ENCODE peak calls at places on chromosome 10, in seven cellular contexts. One of them, this sample, is unnamed.
A peak's percentile ranks its signal among the peaks of the same experiment; 100 is the strongest.

GRCh38 chr10:48309711-48310226 is 3.3 kb downstream of the MAPK8 start:
- DNase-seq in CD8-positive, alpha-beta T cell: no peak
- DNase-seq in lower lobe of right lung: no peak
- DNase-seq in dorsolateral prefrontal cortex: no peak
- DNase-seq in A549: peak; percentile 24
- DNase-seq in heart left ventricle: no peak
- DNase-seq in testis: no peak
- DNase-seq in this sample: no peak

GRCh38 chr10:70652761-70653657 is 19.3 kb upstream of the ADAMTS14 start:
- DNase-seq in testis: peak; percentile 59
- DNase-seq in A549: no peak
- DNase-seq in lower lobe of right lung: no peak
- DNase-seq in CD8-positive, alpha-beta T cell: no peak
- DNase-seq in heart left ventricle: peak; percentile 82
- DNase-seq in dorsolateral prefrontal cortex: no peak
- DNase-seq in this sample: no peak

GRCh38 chr10:103049237-103049636 is 131.1 kb downstream of the CNNM2 start:
- DNase-seq in testis: no peak
- DNase-seq in CD8-positive, alpha-beta T cell: no peak
- DNase-seq in A549: no peak
- DNase-seq in heart left ventricle: no peak
- DNase-seq in lower lobe of right lung: no peak
- DNase-seq in dorsolateral prefrontal cortex: no peak
- DNase-seq in this sample: no peak

GRCh38 chr10:127990846-127991542 is 84.1 kb downstream of the PTPRE start:
- DNase-seq in CD8-positive, alpha-beta T cell: no peak
- DNase-seq in testis: no peak
- DNase-seq in lower lobe of right lung: no peak
- DNase-seq in A549: peak; percentile 35
- DNase-seq in dorsolateral prefrontal cortex: no peak
- DNase-seq in heart left ventricle: no peak
- DNase-seq in this sample: no peak

GRCh38 chr10:132722391-132722790 is 63.6 kb downstream of the NKX6-2 start:
- DNase-seq in heart left ventricle: no peak
- DNase-seq in lower lobe of right lung: no peak
- DNase-seq in CD8-positive, alpha-beta T cell: no peak
- DNase-seq in A549: no peak
- DNase-seq in dorsolateral prefrontal cortex: no peak
- DNase-seq in testis: no peak
- DNase-seq in this sample: no peak

GRCh38 chr10:47282005-47282656 is 17.9 kb upstream of the GDF10 start:
- DNase-seq in CD8-positive, alpha-beta T cell: no peak
- DNase-seq in lower lobe of right lung: no peak
- DNase-seq in A549: no peak
- DNase-seq in testis: no peak
- DNase-seq in dorsolateral prefrontal cortex: no peak
- DNase-seq in heart left ventricle: no peak
- DNase-seq in this sample: no peak

GRCh38 chr10:125097409-125098070 is 62.8 kb downstream of the CTBP2 start:
- DNase-seq in CD8-positive, alpha-beta T cell: no peak
- DNase-seq in testis: no peak
- DNase-seq in A549: no peak
- DNase-seq in dorsolateral prefrontal cortex: no peak
- DNase-seq in heart left ventricle: no peak
- DNase-seq in lower lobe of right lung: no peak
- DNase-seq in this sample: no peak

GRCh38 chr10:126458453-126458852 is 70.2 kb upstream of the ADAM12 start:
- DNase-seq in CD8-positive, alpha-beta T cell: no peak
- DNase-seq in A549: no peak
- DNase-seq in dorsolateral prefrontal cortex: no peak
- DNase-seq in testis: no peak
- DNase-seq in lower lobe of right lung: no peak
- DNase-seq in heart left ventricle: no peak
- DNase-seq in this sample: no peak

GRCh38 chr10:77320852-77321496 is 316.6 kb downstream of the KCNMA1 start:
- DNase-seq in lower lobe of right lung: no peak
- DNase-seq in heart left ventricle: no peak
- DNase-seq in CD8-positive, alpha-beta T cell: no peak
- DNase-seq in testis: no peak
- DNase-seq in A549: no peak
- DNase-seq in dorsolateral prefrontal cortex: no peak
- DNase-seq in this sample: no peak

GRCh38 chr10:61633665-61634064 is 29.1 kb upstream of the CABCOCO1 start:
- DNase-seq in A549: no peak
- DNase-seq in testis: no peak
- DNase-seq in CD8-positive, alpha-beta T cell: no peak
- DNase-seq in lower lobe of right lung: no peak
- DNase-seq in dorsolateral prefrontal cortex: no peak
- DNase-seq in heart left ventricle: no peak
- DNase-seq in this sample: no peak

GRCh38 chr10:48463318-48464003 is 141.4 kb downstream of the ARHGAP22 start:
- DNase-seq in dorsolateral prefrontal cortex: no peak
- DNase-seq in lower lobe of right lung: no peak
- DNase-seq in heart left ventricle: peak; percentile 18
- DNase-seq in CD8-positive, alpha-beta T cell: no peak
- DNase-seq in A549: no peak
- DNase-seq in testis: peak; percentile 86
- DNase-seq in this sample: no peak

GRCh38 chr10:72244573-72245038 is 28.5 kb upstream of the ASCC1 start:
- DNase-seq in lower lobe of right lung: no peak
- DNase-seq in CD8-positive, alpha-beta T cell: no peak
- DNase-seq in dorsolateral prefrontal cortex: no peak
- DNase-seq in testis: no peak
- DNase-seq in A549: peak; percentile 33
- DNase-seq in heart left ventricle: no peak
- DNase-seq in this sample: no peak

GRCh38 chr10:72250666-72251065 is 23.1 kb upstream of the DDIT4 start:
- DNase-seq in CD8-positive, alpha-beta T cell: no peak
- DNase-seq in A549: no peak
- DNase-seq in heart left ventricle: peak; percentile 51
- DNase-seq in lower lobe of right lung: no peak
- DNase-seq in dorsolateral prefrontal cortex: no peak
- DNase-seq in testis: peak; percentile 76
- DNase-seq in this sample: peak; percentile 38

GRCh38 chr10:72245949-72246525 is 27.7 kb upstream of the DDIT4 start:
- DNase-seq in A549: no peak
- DNase-seq in heart left ventricle: no peak
- DNase-seq in lower lobe of right lung: no peak
- DNase-seq in CD8-positive, alpha-beta T cell: no peak
- DNase-seq in testis: no peak
- DNase-seq in dorsolateral prefrontal cortex: no peak
- DNase-seq in this sample: no peak

GRCh38 chr10:72251635-72252034 is 22.1 kb upstream of the DDIT4 start:
- DNase-seq in lower lobe of right lung: no peak
- DNase-seq in dorsolateral prefrontal cortex: no peak
- DNase-seq in heart left ventricle: no peak
- DNase-seq in testis: no peak
- DNase-seq in CD8-positive, alpha-beta T cell: no peak
- DNase-seq in A549: no peak
- DNase-seq in this sample: no peak

DNA sequence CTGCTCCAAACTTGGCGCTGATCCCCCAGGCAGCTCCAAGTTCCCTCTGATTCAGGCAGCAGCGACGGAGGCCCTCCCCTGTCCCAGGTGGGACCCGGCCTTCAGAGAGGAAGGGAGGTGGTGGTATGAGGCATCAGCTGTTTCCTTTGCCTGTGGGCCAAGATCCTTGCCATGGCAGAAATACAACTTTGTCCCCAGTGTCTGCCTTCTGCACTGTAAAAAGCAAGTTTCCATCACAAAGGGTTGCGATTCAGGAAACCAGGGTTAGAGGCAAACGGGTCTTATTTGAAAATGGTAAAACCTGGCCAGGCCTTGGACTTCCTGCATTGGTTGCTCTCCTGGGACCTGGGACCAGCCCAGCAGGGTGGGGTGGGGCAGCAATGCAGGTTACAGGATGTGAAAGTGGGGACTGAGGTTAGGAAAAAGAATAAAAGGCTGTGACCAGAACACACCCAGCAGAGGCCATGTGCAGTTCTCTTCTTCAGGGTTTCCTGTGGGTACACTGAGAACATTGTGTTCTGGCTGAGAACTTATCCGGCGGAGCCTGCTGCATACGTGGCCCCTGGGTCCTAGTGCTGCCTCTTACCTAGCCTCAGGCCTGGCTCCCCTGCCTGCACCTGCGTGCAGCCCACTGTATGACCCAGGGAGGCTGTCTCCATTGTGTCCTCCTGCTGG is 25.1 kb upstream of the DDIT4 start:
- DNase-seq in dorsolateral prefrontal cortex: peak; percentile 78
- DNase-seq in lower lobe of right lung: peak; percentile 87
- DNase-seq in heart left ventricle: peak; percentile 88
- DNase-seq in testis: peak; percentile 96
- DNase-seq in A549: no peak
- DNase-seq in CD8-positive, alpha-beta T cell: peak; percentile 61
- DNase-seq in this sample: peak; percentile 90
- H3K4me3 ChIP-seq in dorsolateral prefrontal cortex: peak overlapping the region; percentile 23
- H3K4me3 ChIP-seq in lower lobe of right lung: peak overlapping the region; percentile 25
- H3K4me3 ChIP-seq in heart left ventricle: peak overlapping the region; percentile 20
- H3K4me3 ChIP-seq in testis: no peak overlapping the region
- H3K4me3 ChIP-seq in A549: peak overlapping the region; percentile 9
- H3K4me3 ChIP-seq in CD8-positive, alpha-beta T cell: peak overlapping the region; percentile 28
- H3K4me3 ChIP-seq in this sample: no peak overlapping the region

GRCh38 chr10:50384238-50384637 is 132.9 kb upstream of the ASAH2 start:
- DNase-seq in CD8-positive, alpha-beta T cell: no peak
- DNase-seq in A549: no peak
- DNase-seq in testis: no peak
- DNase-seq in dorsolateral prefrontal cortex: no peak
- DNase-seq in heart left ventricle: no peak
- DNase-seq in lower lobe of right lung: no peak
- DNase-seq in this sample: no peak

GRCh38 chr10:50384839-50385238 is 133.5 kb upstream of the ASAH2 start:
- DNase-seq in A549: no peak
- DNase-seq in dorsolateral prefrontal cortex: no peak
- DNase-seq in testis: no peak
- DNase-seq in CD8-positive, alpha-beta T cell: no peak
- DNase-seq in heart left ventricle: no peak
- DNase-seq in lower lobe of right lung: no peak
- DNase-seq in this sample: no peak

GRCh38 chr10:50379652-50380051 is 128.3 kb upstream of the ASAH2 start:
- DNase-seq in heart left ventricle: no peak
- DNase-seq in A549: no peak
- DNase-seq in testis: no peak
- DNase-seq in lower lobe of right lung: no peak
- DNase-seq in dorsolateral prefrontal cortex: no peak
- DNase-seq in CD8-positive, alpha-beta T cell: no peak
- DNase-seq in this sample: no peak

GRCh38 chr10:50382576-50383023 is 131.3 kb upstream of the ASAH2 start:
- DNase-seq in A549: no peak
- DNase-seq in testis: no peak
- DNase-seq in CD8-positive, alpha-beta T cell: no peak
- DNase-seq in heart left ventricle: no peak
- DNase-seq in dorsolateral prefrontal cortex: no peak
- DNase-seq in lower lobe of right lung: no peak
- DNase-seq in this sample: no peak

GRCh38 chr10:50381637-50382036 is 130.3 kb upstream of the ASAH2 start:
- DNase-seq in CD8-positive, alpha-beta T cell: no peak
- DNase-seq in heart left ventricle: no peak
- DNase-seq in A549: no peak
- DNase-seq in dorsolateral prefrontal cortex: no peak
- DNase-seq in testis: no peak
- DNase-seq in lower lobe of right lung: no peak
- DNase-seq in this sample: no peak
- H3K27ac ChIP-seq in CD8-positive, alpha-beta T cell: no peak overlapping the region
- H3K27ac ChIP-seq in heart left ventricle: peak overlapping the region; percentile 50
- H3K27ac ChIP-seq in A549: no peak overlapping the region
- H3K27ac ChIP-seq in dorsolateral prefrontal cortex: no peak overlapping the region
- H3K27ac ChIP-seq in testis: no peak overlapping the region
- H3K27ac ChIP-seq in lower lobe of right lung: no peak overlapping the region
- H3K27ac ChIP-seq in this sample: no peak overlapping the region

GRCh38 chr10:5540886-5541285 is 16.1 kb downstream of the CALML3 start:
- DNase-seq in dorsolateral prefrontal cortex: no peak
- DNase-seq in lower lobe of right lung: no peak
- DNase-seq in A549: no peak
- DNase-seq in testis: no peak
- DNase-seq in CD8-positive, alpha-beta T cell: no peak
- DNase-seq in heart left ventricle: no peak
- DNase-seq in this sample: peak; percentile 28
- H3K4me3 ChIP-seq in dorsolateral prefrontal cortex: no peak overlapping the region
- H3K4me3 ChIP-seq in lower lobe of right lung: no peak overlapping the region
- H3K4me3 ChIP-seq in A549: no peak overlapping the region
- H3K4me3 ChIP-seq in testis: no peak overlapping the region
- H3K4me3 ChIP-seq in CD8-positive, alpha-beta T cell: no peak overlapping the region
- H3K4me3 ChIP-seq in heart left ventricle: no peak overlapping the region
- H3K4me3 ChIP-seq in this sample: no peak overlapping the region

DNA sequence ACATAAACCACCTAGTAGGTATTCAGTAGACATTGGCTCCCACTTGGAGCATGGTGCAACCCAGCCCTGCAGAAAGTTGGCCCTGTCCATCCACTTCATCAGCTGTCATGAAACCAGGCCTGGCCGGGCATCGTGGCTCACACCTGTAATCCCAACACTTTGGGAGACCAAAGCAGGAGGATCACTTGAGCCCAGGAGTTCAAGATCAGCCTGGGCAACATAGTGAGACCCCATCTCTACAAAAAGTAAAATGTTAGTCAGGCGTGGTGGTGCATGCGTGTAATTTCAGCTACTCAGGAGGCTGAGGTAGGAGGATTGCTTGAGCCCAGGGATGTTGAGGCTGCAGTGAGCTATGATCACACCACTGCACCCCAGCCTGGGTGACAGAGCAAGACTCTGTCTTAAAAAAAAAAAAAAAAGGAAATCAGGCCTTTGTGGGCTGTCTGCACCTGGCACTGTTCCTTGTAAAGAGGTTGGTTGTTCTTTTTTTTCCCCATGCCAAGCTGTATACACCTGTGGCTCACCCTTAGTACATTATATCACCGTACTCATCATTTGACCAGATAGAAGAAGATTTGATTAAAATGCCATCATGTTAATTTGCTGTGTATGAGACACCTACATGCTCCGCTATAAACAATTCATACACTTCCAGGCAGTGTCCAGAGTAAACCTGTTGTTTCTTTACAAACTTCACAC is 45.4 kb upstream of the GRID1 start:
- DNase-seq in heart left ventricle: no peak
- DNase-seq in lower lobe of right lung: no peak
- DNase-seq in A549: no peak
- DNase-seq in CD8-positive, alpha-beta T cell: no peak
- DNase-seq in testis: no peak
- DNase-seq in dorsolateral prefrontal cortex: no peak
- DNase-seq in this sample: no peak
- H3K27ac ChIP-seq in heart left ventricle: no peak overlapping the region
- H3K27ac ChIP-seq in lower lobe of right lung: no peak overlapping the region
- H3K27ac ChIP-seq in A549: no peak overlapping the region
- H3K27ac ChIP-seq in CD8-positive, alpha-beta T cell: peak overlapping the region; percentile 6
- H3K27ac ChIP-seq in testis: no peak overlapping the region
- H3K27ac ChIP-seq in dorsolateral prefrontal cortex: peak overlapping the region; percentile 77
- H3K27ac ChIP-seq in this sample: peak overlapping the region; percentile 54

DNA sequence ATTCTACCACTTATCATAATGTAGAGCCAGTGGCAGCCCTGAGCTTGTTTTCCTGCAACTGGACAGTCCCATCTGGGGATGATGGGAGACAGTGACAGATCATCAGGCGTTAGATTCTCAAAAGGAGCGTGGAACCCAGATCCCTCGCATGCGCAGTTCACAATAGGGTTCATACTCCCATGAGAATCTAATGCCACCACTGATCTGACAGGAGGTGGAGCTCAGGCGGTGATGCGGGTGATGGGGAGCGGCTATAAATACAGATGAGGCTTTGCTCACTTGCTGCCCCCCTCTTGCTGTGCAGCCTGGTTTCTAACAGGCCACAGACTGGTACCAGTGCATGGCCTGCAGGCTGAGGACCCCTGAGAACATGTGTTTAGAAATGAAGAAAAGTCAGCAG is 260.1 kb downstream of the CAMK1D start:
- DNase-seq in testis: no peak
- DNase-seq in lower lobe of right lung: no peak
- DNase-seq in A549: no peak
- DNase-seq in CD8-positive, alpha-beta T cell: no peak
- DNase-seq in heart left ventricle: no peak
- DNase-seq in dorsolateral prefrontal cortex: no peak
- DNase-seq in this sample: no peak
- H3K4me3 ChIP-seq in testis: no peak overlapping the region
- H3K4me3 ChIP-seq in lower lobe of right lung: no peak overlapping the region
- H3K4me3 ChIP-seq in A549: no peak overlapping the region
- H3K4me3 ChIP-seq in CD8-positive, alpha-beta T cell: no peak overlapping the region
- H3K4me3 ChIP-seq in heart left ventricle: no peak overlapping the region
- H3K4me3 ChIP-seq in dorsolateral prefrontal cortex: no peak overlapping the region
- H3K4me3 ChIP-seq in this sample: no peak overlapping the region

This sample was measured in transverse colon.